ENCODE peak calls at places on chromosomes 11 and 22, in seven cellular contexts. One of them, this sample, is unnamed.

GRCh38 chr11:125404136-125404810 is 91.8 kb downstream of the FEZ1 start:
- DNase-seq in lower lobe of right lung: no peak
- DNase-seq in dorsolateral prefrontal cortex: no peak
- DNase-seq in coronary artery: no peak
- DNase-seq in IMR-90: no peak
- DNase-seq in prostate gland: no peak
- DNase-seq in H1: no peak
- DNase-seq in this sample: no peak

GRCh38 chr22:38172489-38173155 is 9.0 kb downstream of the PLA2G6 start:
- DNase-seq in lower lobe of right lung: peak
- DNase-seq in dorsolateral prefrontal cortex: peak
- DNase-seq in coronary artery: peak
- DNase-seq in IMR-90: peak
- DNase-seq in prostate gland: peak
- DNase-seq in H1: no peak
- DNase-seq in this sample: no peak

GRCh38 chr11:66976048-66976467 is 954 bp downstream of the C11orf86 start:
- DNase-seq in lower lobe of right lung: no peak
- DNase-seq in dorsolateral prefrontal cortex: no peak
- DNase-seq in coronary artery: no peak
- DNase-seq in IMR-90: no peak
- DNase-seq in prostate gland: no peak
- DNase-seq in H1: peak
- DNase-seq in this sample: no peak

GRCh38 chr11:27934830-27935145 is 173.2 kb downstream of the KIF18A start:
- DNase-seq in lower lobe of right lung: no peak
- DNase-seq in dorsolateral prefrontal cortex: no peak
- DNase-seq in coronary artery: no peak
- DNase-seq in IMR-90: peak
- DNase-seq in prostate gland: no peak
- DNase-seq in H1: no peak
- DNase-seq in this sample: peak

GRCh38 chr22:20422965-20423635 is 14.5 kb downstream of the SCARF2 start:
- DNase-seq in lower lobe of right lung: peak
- DNase-seq in dorsolateral prefrontal cortex: peak
- DNase-seq in coronary artery: no peak
- DNase-seq in IMR-90: no peak
- DNase-seq in prostate gland: no peak
- DNase-seq in H1: no peak
- DNase-seq in this sample: no peak

GRCh38 chr11:3135491-3136440 is 29.3 kb downstream of the OSBPL5 start:
- DNase-seq in lower lobe of right lung: peak
- DNase-seq in dorsolateral prefrontal cortex: peak
- DNase-seq in coronary artery: no peak
- DNase-seq in IMR-90: no peak
- DNase-seq in prostate gland: no peak
- DNase-seq in H1: no peak
- DNase-seq in this sample: no peak

GRCh38 chr11:74311352-74311926 is at the start of gene P4HA3:
- DNase-seq in lower lobe of right lung: peak
- DNase-seq in dorsolateral prefrontal cortex: peak
- DNase-seq in coronary artery: peak
- DNase-seq in IMR-90: peak
- DNase-seq in prostate gland: peak
- DNase-seq in H1: peak
- DNase-seq in this sample: peak

GRCh38 chr11:120210651-120211521 is at the start of gene OAF:
- DNase-seq in lower lobe of right lung: peak
- DNase-seq in dorsolateral prefrontal cortex: peak
- DNase-seq in coronary artery: no peak
- DNase-seq in IMR-90: peak
- DNase-seq in prostate gland: peak
- DNase-seq in H1: peak
- DNase-seq in this sample: peak

GRCh38 chr11:119282495-119282894 is 34.4 kb downstream of the MCAM start:
- DNase-seq in lower lobe of right lung: no peak
- DNase-seq in dorsolateral prefrontal cortex: no peak
- DNase-seq in coronary artery: no peak
- DNase-seq in IMR-90: no peak
- DNase-seq in prostate gland: no peak
- DNase-seq in H1: no peak
- DNase-seq in this sample: no peak

GRCh38 chr11:33722579-33723234 is 13.5 kb downstream of the CD59 start:
- DNase-seq in lower lobe of right lung: no peak
- DNase-seq in dorsolateral prefrontal cortex: no peak
- DNase-seq in coronary artery: no peak
- DNase-seq in IMR-90: peak
- DNase-seq in prostate gland: no peak
- DNase-seq in H1: no peak
- DNase-seq in this sample: no peak

GRCh38 chr11:122721201-122721963 is 65.9 kb downstream of the UBASH3B start:
- DNase-seq in lower lobe of right lung: no peak
- DNase-seq in dorsolateral prefrontal cortex: no peak
- DNase-seq in coronary artery: no peak
- DNase-seq in IMR-90: peak
- DNase-seq in prostate gland: no peak
- DNase-seq in H1: no peak
- DNase-seq in this sample: no peak

GRCh38 chr11:24239016-24239720 is 257.7 kb upstream of the LUZP2 start:
- DNase-seq in lower lobe of right lung: no peak
- DNase-seq in dorsolateral prefrontal cortex: no peak
- DNase-seq in coronary artery: no peak
- DNase-seq in IMR-90: peak
- DNase-seq in prostate gland: no peak
- DNase-seq in H1: no peak
- DNase-seq in this sample: peak

GRCh38 chr11:130168105-130168504 is 8.5 kb downstream of the ST14 start:
- DNase-seq in lower lobe of right lung: no peak
- DNase-seq in dorsolateral prefrontal cortex: no peak
- DNase-seq in coronary artery: no peak
- DNase-seq in IMR-90: peak
- DNase-seq in prostate gland: no peak
- DNase-seq in H1: no peak
- DNase-seq in this sample: no peak

GRCh38 chr22:19606332-19607197 is 82.4 kb upstream of the CLDN5 start:
- DNase-seq in lower lobe of right lung: no peak
- DNase-seq in dorsolateral prefrontal cortex: no peak
- DNase-seq in coronary artery: no peak
- DNase-seq in IMR-90: no peak
- DNase-seq in prostate gland: no peak
- DNase-seq in H1: no peak
- DNase-seq in this sample: no peak

GRCh38 chr11:102304686-102305085 is 12.6 kb upstream of the BIRC3 start:
- DNase-seq in lower lobe of right lung: no peak
- DNase-seq in dorsolateral prefrontal cortex: no peak
- DNase-seq in coronary artery: no peak
- DNase-seq in IMR-90: no peak
- DNase-seq in prostate gland: no peak
- DNase-seq in H1: no peak
- DNase-seq in this sample: no peak

GRCh38 chr11:20854214-20854613 is 184.8 kb downstream of the NELL1 start:
- DNase-seq in lower lobe of right lung: no peak
- DNase-seq in dorsolateral prefrontal cortex: no peak
- DNase-seq in coronary artery: no peak
- DNase-seq in IMR-90: no peak
- DNase-seq in prostate gland: no peak
- DNase-seq in H1: no peak
- DNase-seq in this sample: no peak

GRCh38 chr22:42673898-42674390 is 24.8 kb upstream of the CYB5R3 start:
- DNase-seq in lower lobe of right lung: no peak
- DNase-seq in dorsolateral prefrontal cortex: no peak
- DNase-seq in coronary artery: no peak
- DNase-seq in IMR-90: no peak
- DNase-seq in prostate gland: no peak
- DNase-seq in H1: no peak
- DNase-seq in this sample: no peak

GRCh38 chr22:34057726-34058125 is 137.4 kb upstream of the LARGE1 start:
- DNase-seq in lower lobe of right lung: no peak
- DNase-seq in dorsolateral prefrontal cortex: no peak
- DNase-seq in coronary artery: no peak
- DNase-seq in IMR-90: no peak
- DNase-seq in prostate gland: no peak
- DNase-seq in H1: no peak
- DNase-seq in this sample: no peak

GRCh38 chr22:49063040-49063329 is 764.7 kb downstream of the BRD1 start:
- DNase-seq in lower lobe of right lung: no peak
- DNase-seq in dorsolateral prefrontal cortex: peak
- DNase-seq in coronary artery: no peak
- DNase-seq in IMR-90: no peak
- DNase-seq in prostate gland: no peak
- DNase-seq in H1: no peak
- DNase-seq in this sample: no peak

GRCh38 chr11:1227551-1228182 is 4.8 kb downstream of the MUC5B start:
- DNase-seq in lower lobe of right lung: peak
- DNase-seq in dorsolateral prefrontal cortex: peak
- DNase-seq in coronary artery: no peak
- DNase-seq in IMR-90: no peak
- DNase-seq in prostate gland: no peak
- DNase-seq in H1: no peak
- DNase-seq in this sample: no peak

GRCh38 chr11:118057424-118058145 is 19.3 kb upstream of the TMPRSS4 start:
- DNase-seq in lower lobe of right lung: no peak
- DNase-seq in dorsolateral prefrontal cortex: peak
- DNase-seq in coronary artery: peak
- DNase-seq in IMR-90: no peak
- DNase-seq in prostate gland: no peak
- DNase-seq in H1: no peak
- DNase-seq in this sample: no peak

GRCh38 chr11:63699906-63700305 is 18.6 kb downstream of the RTN3 start:
- DNase-seq in lower lobe of right lung: no peak
- DNase-seq in dorsolateral prefrontal cortex: no peak
- DNase-seq in coronary artery: no peak
- DNase-seq in IMR-90: no peak
- DNase-seq in prostate gland: no peak
- DNase-seq in H1: no peak
- DNase-seq in this sample: no peak

GRCh38 chr11:76724162-76724768 is 53.7 kb upstream of the LRRC32 start:
- DNase-seq in lower lobe of right lung: no peak
- DNase-seq in dorsolateral prefrontal cortex: no peak
- DNase-seq in coronary artery: no peak
- DNase-seq in IMR-90: no peak
- DNase-seq in prostate gland: no peak
- DNase-seq in H1: no peak
- DNase-seq in this sample: no peak

GRCh38 chr11:56497010-56497409 is 5.8 kb upstream of the OR5M8 start:
- DNase-seq in lower lobe of right lung: no peak
- DNase-seq in dorsolateral prefrontal cortex: no peak
- DNase-seq in coronary artery: no peak
- DNase-seq in IMR-90: no peak
- DNase-seq in prostate gland: no peak
- DNase-seq in H1: no peak
- DNase-seq in this sample: no peak

GRCh38 chr11:61369372-61370348 is 7.5 kb downstream of the TMEM138 start:
- DNase-seq in lower lobe of right lung: no peak
- DNase-seq in dorsolateral prefrontal cortex: no peak
- DNase-seq in coronary artery: no peak
- DNase-seq in IMR-90: peak
- DNase-seq in prostate gland: peak
- DNase-seq in H1: no peak
- DNase-seq in this sample: peak
- H3K27ac ChIP-seq in lower lobe of right lung: peak
- H3K27ac ChIP-seq in dorsolateral prefrontal cortex: no peak
- H3K27ac ChIP-seq in coronary artery: peak
- H3K27ac ChIP-seq in IMR-90: peak
- H3K27ac ChIP-seq in prostate gland: peak
- H3K27ac ChIP-seq in H1: no peak
- H3K27ac ChIP-seq in this sample: peak

GRCh38 chr11:108148549-108148948 is 27.2 kb downstream of the ACAT1 start:
- DNase-seq in lower lobe of right lung: no peak
- DNase-seq in dorsolateral prefrontal cortex: no peak
- DNase-seq in coronary artery: no peak
- DNase-seq in IMR-90: no peak
- DNase-seq in prostate gland: no peak
- DNase-seq in H1: no peak
- DNase-seq in this sample: no peak

GRCh38 chr11:108144615-108145014 is 23.2 kb downstream of the ACAT1 start:
- DNase-seq in lower lobe of right lung: no peak
- DNase-seq in dorsolateral prefrontal cortex: no peak
- DNase-seq in coronary artery: no peak
- DNase-seq in IMR-90: no peak
- DNase-seq in prostate gland: no peak
- DNase-seq in H1: no peak
- DNase-seq in this sample: no peak

GRCh38 chr11:108142304-108142703 is 20.9 kb downstream of the ACAT1 start:
- DNase-seq in lower lobe of right lung: no peak
- DNase-seq in dorsolateral prefrontal cortex: no peak
- DNase-seq in coronary artery: no peak
- DNase-seq in IMR-90: no peak
- DNase-seq in prostate gland: no peak
- DNase-seq in H1: no peak
- DNase-seq in this sample: no peak

DNA sequence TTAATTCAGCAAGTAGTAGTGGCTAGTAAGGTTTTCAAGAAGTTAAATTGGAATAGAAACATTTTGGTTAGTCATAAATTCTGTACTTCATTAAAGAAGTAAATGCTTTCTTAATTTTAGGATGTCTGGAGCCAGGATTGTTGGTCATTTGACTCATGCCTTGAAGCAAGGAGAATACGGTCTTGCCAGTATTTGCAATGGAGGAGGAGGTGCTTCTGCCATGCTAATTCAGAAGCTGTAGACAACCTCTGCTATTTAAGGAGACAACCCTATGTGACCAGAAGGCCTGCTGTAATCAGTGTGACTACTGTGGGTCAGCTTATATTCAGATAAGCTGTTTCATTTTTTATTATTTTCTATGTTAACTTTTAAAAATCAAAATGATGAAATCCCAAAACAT is 25.8 kb downstream of the ACAT1 start:
- DNase-seq in lower lobe of right lung: no peak
- DNase-seq in dorsolateral prefrontal cortex: no peak
- DNase-seq in coronary artery: no peak
- DNase-seq in IMR-90: no peak
- DNase-seq in prostate gland: no peak
- DNase-seq in H1: no peak
- DNase-seq in this sample: no peak
- H3K27ac ChIP-seq in lower lobe of right lung: no peak
- H3K27ac ChIP-seq in dorsolateral prefrontal cortex: no peak
- H3K27ac ChIP-seq in coronary artery: no peak
- H3K27ac ChIP-seq in IMR-90: no peak
- H3K27ac ChIP-seq in prostate gland: no peak
- H3K27ac ChIP-seq in H1: no peak
- H3K27ac ChIP-seq in this sample: no peak

DNA sequence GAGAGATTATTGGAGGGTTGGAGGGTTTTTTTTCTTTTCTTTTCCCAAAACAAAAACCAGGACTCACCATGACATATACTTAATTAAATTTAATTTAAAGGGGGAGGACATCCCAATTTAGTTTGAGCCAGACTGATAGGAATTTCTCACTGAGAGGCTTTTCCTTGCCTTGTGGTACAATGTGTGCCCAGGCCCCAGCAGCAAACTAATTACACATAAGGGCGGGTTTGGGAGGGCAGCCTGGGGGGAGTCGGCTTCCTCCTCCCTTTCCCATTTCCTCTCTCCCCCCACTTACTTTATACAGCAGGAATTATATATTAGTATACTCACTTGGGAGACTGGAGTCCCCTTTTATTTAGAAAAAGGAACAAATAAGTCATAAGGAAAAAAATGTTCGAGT is 2.9 kb downstream of the TEAD1 start:
- DNase-seq in lower lobe of right lung: no peak
- DNase-seq in dorsolateral prefrontal cortex: no peak
- DNase-seq in coronary artery: no peak
- DNase-seq in IMR-90: no peak
- DNase-seq in prostate gland: no peak
- DNase-seq in H1: no peak
- DNase-seq in this sample: peak
- H3K27ac ChIP-seq in lower lobe of right lung: peak
- H3K27ac ChIP-seq in dorsolateral prefrontal cortex: no peak
- H3K27ac ChIP-seq in coronary artery: peak
- H3K27ac ChIP-seq in IMR-90: peak
- H3K27ac ChIP-seq in prostate gland: peak
- H3K27ac ChIP-seq in H1: no peak
- H3K27ac ChIP-seq in this sample: peak

GRCh38 chr22:36065775-36066544 is 37.3 kb upstream of the RBFOX2 start:
- DNase-seq in lower lobe of right lung: peak
- DNase-seq in dorsolateral prefrontal cortex: peak
- DNase-seq in coronary artery: peak
- DNase-seq in IMR-90: peak
- DNase-seq in prostate gland: peak
- DNase-seq in H1: peak
- DNase-seq in this sample: peak
- H3K27ac ChIP-seq in lower lobe of right lung: peak
- H3K27ac ChIP-seq in dorsolateral prefrontal cortex: peak
- H3K27ac ChIP-seq in coronary artery: peak
- H3K27ac ChIP-seq in IMR-90: peak
- H3K27ac ChIP-seq in prostate gland: peak
- H3K27ac ChIP-seq in H1: peak
- H3K27ac ChIP-seq in this sample: peak

This sample was measured in RWPE1.